ENCODE peak calls at places on chromosomes 2 and 18, in eight cellular contexts. N is amniotic epithelial cell; X is stimulated activated CD8-positive, alpha-beta memory T cell treated with anti-CD3 and anti-CD28 coated beads, Interleukin-4, amount 100 ng/mL, for 1 hour; I is ELR; Y is fibroblast of the conjunctiva; T is activated T-cell treated with anti-CD3 and anti-CD28 coated beads for 24 hours; W is GM13976; D is activated CD4-positive, alpha-beta memory T cell treated with anti-CD3 and anti-CD28 coated beads for 36 hours. F is an unnamed sample.

GRCh38 chr2:182148344-182148743 is 162.7 kb downstream of the PPP1R1C start:
- DNase-seq in N (no peak), X (no peak), I (peak), Y (no peak), T (no peak), W (no peak), D (no peak), F (no peak)

GRCh38 chr2:234406085-234406484 is 90.8 kb downstream of the ARL4C start:
- DNase-seq in N (no peak), X (no peak), I (no peak), Y (no peak), T (no peak), W (no peak), D (no peak), F (no peak)

GRCh38 chr2:120367649-120368048 is 21.7 kb downstream of the INHBB start:
- DNase-seq in N (peak), X (no peak), I (peak), Y (no peak), T (no peak), W (no peak), D (no peak), F (no peak)

GRCh38 chr2:9573013-9573708 is 17.5 kb upstream of the ADAM17 start:
- DNase-seq in N (peak), X (no peak), I (peak), Y (no peak), T (no peak), W (no peak), D (no peak), F (peak)

GRCh38 chr2:406876-407275 is 119.0 kb upstream of the ALKAL2 start:
- DNase-seq in N (no peak), X (no peak), I (no peak), Y (no peak), T (no peak), W (no peak), D (no peak), F (no peak)

GRCh38 chr2:112472547-112473263 is 9.3 kb upstream of the TTL start:
- DNase-seq in N (no peak), X (no peak), I (no peak), Y (no peak), T (no peak), W (peak), D (no peak), F (no peak)

GRCh38 chr2:88068044-88068443 is 419 bp downstream of the SMYD1 start:
- DNase-seq in N (no peak), X (no peak), I (no peak), Y (no peak), T (no peak), W (no peak), D (no peak), F (no peak)

GRCh38 chr2:11303290-11304013 is 41.0 kb downstream of the ROCK2 start:
- DNase-seq in N (no peak), X (no peak), I (no peak), Y (no peak), T (no peak), W (no peak), D (no peak), F (no peak)

GRCh38 chr2:74739733-74740241 is 85.7 kb downstream of the SEMA4F start:
- DNase-seq in N (no peak), X (no peak), I (no peak), Y (no peak), T (no peak), W (no peak), D (no peak), F (no peak)

GRCh38 chr2:157628282-157628531 is 457 bp downstream of the ACVR1C start:
- DNase-seq in N (no peak), X (no peak), I (no peak), Y (no peak), T (no peak), W (no peak), D (no peak), F (no peak)

GRCh38 chr18:9066817-9067306 is 35.6 kb upstream of the NDUFV2 start:
- DNase-seq in N (no peak), X (no peak), I (peak), Y (no peak), T (no peak), W (peak), D (no peak), F (no peak)

GRCh38 chr2:169839954-169840746 is 12.9 kb downstream of the UBR3 start:
- DNase-seq in N (peak), X (no peak), I (no peak), Y (no peak), T (no peak), W (no peak), D (no peak), F (peak)

GRCh38 chr2:40287201-40287600 is 164.7 kb downstream of the SLC8A1 start:
- DNase-seq in N (no peak), X (no peak), I (no peak), Y (no peak), T (no peak), W (no peak), D (no peak), F (no peak)

GRCh38 chr2:232892843-232893242 is 22.8 kb downstream of the SNORC start:
- DNase-seq in N (no peak), X (no peak), I (no peak), Y (no peak), T (no peak), W (no peak), D (no peak), F (no peak)